ENCODE peak calls at places on chromosome 6, in nine cellular contexts. One of them, this sample, is unnamed.

GRCh38 chr6:4849214-4849613 is 73.0 kb downstream of the CDYL start:
- DNase-seq in SK-N-SH: no peak
- DNase-seq in pancreas: no peak
- DNase-seq in IMR-90: peak; percentile 10
- DNase-seq in psoas muscle: no peak
- DNase-seq in fibroblast of mammary gland: no peak
- DNase-seq in HFF-Myc: no peak
- DNase-seq in cardiac muscle cell: no peak
- DNase-seq in OCI-LY7: no peak
- DNase-seq in this sample: no peak

GRCh38 chr6:148851683-148852556 is 105.1 kb downstream of the UST start:
- DNase-seq in SK-N-SH: no peak
- DNase-seq in pancreas: peak; percentile 64
- DNase-seq in IMR-90: no peak
- DNase-seq in psoas muscle: no peak
- DNase-seq in fibroblast of mammary gland: no peak
- DNase-seq in HFF-Myc: no peak
- DNase-seq in cardiac muscle cell: no peak
- DNase-seq in OCI-LY7: no peak
- DNase-seq in this sample: no peak

GRCh38 chr6:53287336-53288225 is 61.2 kb downstream of the ELOVL5 start:
- DNase-seq in SK-N-SH: no peak
- DNase-seq in pancreas: no peak
- DNase-seq in IMR-90: no peak
- DNase-seq in psoas muscle: no peak
- DNase-seq in fibroblast of mammary gland: no peak
- DNase-seq in HFF-Myc: no peak
- DNase-seq in cardiac muscle cell: peak; percentile 60
- DNase-seq in OCI-LY7: no peak
- DNase-seq in this sample: no peak

GRCh38 chr6:107555449-107555848 is 65.5 kb downstream of the SOBP start:
- DNase-seq in SK-N-SH: peak; percentile 75
- DNase-seq in pancreas: no peak
- DNase-seq in IMR-90: no peak
- DNase-seq in psoas muscle: no peak
- DNase-seq in fibroblast of mammary gland: no peak
- DNase-seq in HFF-Myc: no peak
- DNase-seq in cardiac muscle cell: no peak
- DNase-seq in OCI-LY7: no peak
- DNase-seq in this sample: no peak

GRCh38 chr6:167469655-167470054 is 144.8 kb downstream of the TTLL2 start:
- DNase-seq in SK-N-SH: no peak
- DNase-seq in pancreas: no peak
- DNase-seq in IMR-90: no peak
- DNase-seq in psoas muscle: no peak
- DNase-seq in fibroblast of mammary gland: no peak
- DNase-seq in HFF-Myc: no peak
- DNase-seq in cardiac muscle cell: no peak
- DNase-seq in OCI-LY7: no peak
- DNase-seq in this sample: no peak

GRCh38 chr6:132213191-132213590 is 188.1 kb downstream of the MOXD1 start:
- DNase-seq in SK-N-SH: no peak
- DNase-seq in pancreas: no peak
- DNase-seq in IMR-90: no peak
- DNase-seq in psoas muscle: no peak
- DNase-seq in fibroblast of mammary gland: no peak
- DNase-seq in HFF-Myc: no peak
- DNase-seq in cardiac muscle cell: no peak
- DNase-seq in OCI-LY7: no peak
- DNase-seq in this sample: no peak

GRCh38 chr6:16623029-16623653 is 138.1 kb downstream of the ATXN1 start:
- DNase-seq in SK-N-SH: no peak
- DNase-seq in pancreas: no peak
- DNase-seq in IMR-90: peak; percentile 60
- DNase-seq in psoas muscle: no peak
- DNase-seq in fibroblast of mammary gland: peak; percentile 31
- DNase-seq in HFF-Myc: no peak
- DNase-seq in cardiac muscle cell: peak; percentile 16
- DNase-seq in OCI-LY7: no peak
- DNase-seq in this sample: no peak

GRCh38 chr6:27866370-27867050 is 45.7 kb downstream of the OR2B2 start:
- DNase-seq in SK-N-SH: peak; percentile 62
- DNase-seq in pancreas: no peak
- DNase-seq in IMR-90: peak; percentile 68
- DNase-seq in psoas muscle: no peak
- DNase-seq in fibroblast of mammary gland: peak; percentile 84
- DNase-seq in HFF-Myc: peak; percentile 66
- DNase-seq in cardiac muscle cell: peak; percentile 70
- DNase-seq in OCI-LY7: peak; percentile 93
- DNase-seq in this sample: no peak

GRCh38 chr6:84460491-84460890 is 233.0 kb upstream of the CEP162 start:
- DNase-seq in SK-N-SH: no peak
- DNase-seq in pancreas: no peak
- DNase-seq in IMR-90: no peak
- DNase-seq in psoas muscle: no peak
- DNase-seq in fibroblast of mammary gland: no peak
- DNase-seq in HFF-Myc: no peak
- DNase-seq in cardiac muscle cell: peak; percentile 47
- DNase-seq in OCI-LY7: no peak
- DNase-seq in this sample: no peak

GRCh38 chr6:26215200-26216014 is 128.2 kb downstream of the HFE start:
- DNase-seq in SK-N-SH: no peak
- DNase-seq in pancreas: no peak
- DNase-seq in IMR-90: peak; percentile 36
- DNase-seq in psoas muscle: no peak
- DNase-seq in fibroblast of mammary gland: no peak
- DNase-seq in HFF-Myc: no peak
- DNase-seq in cardiac muscle cell: peak; percentile 26
- DNase-seq in OCI-LY7: peak; percentile 87
- DNase-seq in this sample: no peak

GRCh38 chr6:129500958-129501381 is 209.0 kb downstream of the ARHGAP18 start:
- DNase-seq in SK-N-SH: peak; percentile 1
- DNase-seq in pancreas: no peak
- DNase-seq in IMR-90: peak; percentile 7
- DNase-seq in psoas muscle: no peak
- DNase-seq in fibroblast of mammary gland: peak; percentile 62
- DNase-seq in HFF-Myc: no peak
- DNase-seq in cardiac muscle cell: peak; percentile 30
- DNase-seq in OCI-LY7: peak; percentile 14
- DNase-seq in this sample: no peak

GRCh38 chr6:14770572-14770971 is 475.3 kb upstream of the JARID2 start:
- DNase-seq in SK-N-SH: no peak
- DNase-seq in pancreas: no peak
- DNase-seq in IMR-90: peak; percentile 90
- DNase-seq in psoas muscle: no peak
- DNase-seq in fibroblast of mammary gland: peak; percentile 83
- DNase-seq in HFF-Myc: peak; percentile 53
- DNase-seq in cardiac muscle cell: peak; percentile 44
- DNase-seq in OCI-LY7: no peak
- DNase-seq in this sample: peak; percentile 50

GRCh38 chr6:14975124-14975815 is 270.6 kb upstream of the JARID2 start:
- DNase-seq in SK-N-SH: no peak
- DNase-seq in pancreas: no peak
- DNase-seq in IMR-90: peak; percentile 43
- DNase-seq in psoas muscle: no peak
- DNase-seq in fibroblast of mammary gland: peak; percentile 45
- DNase-seq in HFF-Myc: peak; percentile 56
- DNase-seq in cardiac muscle cell: peak; percentile 29
- DNase-seq in OCI-LY7: peak; percentile 21
- DNase-seq in this sample: no peak

GRCh38 chr6:160226118-160226541 is 32.5 kb downstream of the SLC22A2 start:
- DNase-seq in SK-N-SH: no peak
- DNase-seq in pancreas: no peak
- DNase-seq in IMR-90: no peak
- DNase-seq in psoas muscle: no peak
- DNase-seq in fibroblast of mammary gland: peak; percentile 59
- DNase-seq in HFF-Myc: no peak
- DNase-seq in cardiac muscle cell: peak; percentile 43
- DNase-seq in OCI-LY7: no peak
- DNase-seq in this sample: no peak

DNA sequence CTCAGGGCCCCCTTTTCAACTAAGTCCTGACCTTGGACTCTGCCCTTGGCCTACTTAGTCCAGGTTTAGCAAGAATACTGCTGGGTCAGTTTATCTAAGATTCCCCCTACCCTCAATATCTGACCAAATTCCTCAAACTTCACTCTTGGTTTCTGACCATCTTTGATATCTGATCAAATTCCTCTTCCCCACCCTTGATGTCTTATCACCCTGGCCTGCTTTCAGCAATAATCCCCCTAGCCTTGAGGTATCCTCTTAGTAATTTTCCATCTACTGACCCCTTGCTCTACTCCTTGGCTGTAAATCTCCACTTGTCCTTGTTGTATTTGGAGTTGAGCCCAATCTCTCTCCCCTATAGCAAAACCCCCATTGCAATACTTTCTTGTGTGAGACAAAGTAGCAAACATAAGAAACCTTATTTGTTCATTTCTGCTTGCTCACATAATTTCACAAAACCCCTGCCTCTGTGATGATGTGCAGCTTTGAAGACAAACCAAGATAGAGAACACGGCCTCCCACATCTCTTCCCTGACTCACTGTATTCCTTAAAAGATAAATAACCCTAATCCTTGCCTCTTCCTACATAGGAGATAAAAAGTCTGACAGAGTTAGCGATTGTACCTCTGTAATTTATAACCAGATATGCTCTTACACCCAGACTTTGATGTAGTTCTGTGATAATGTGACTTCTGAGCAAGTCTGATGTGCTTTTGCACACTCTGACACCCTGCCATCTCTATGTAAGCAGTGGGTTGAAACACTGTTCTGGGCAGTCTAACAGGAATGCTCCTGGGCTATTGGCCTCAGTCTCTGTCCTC is 13.8 kb upstream of the IYD start:
- DNase-seq in SK-N-SH: no peak
- DNase-seq in pancreas: no peak
- DNase-seq in IMR-90: peak; percentile 6
- DNase-seq in psoas muscle: no peak
- DNase-seq in fibroblast of mammary gland: peak; percentile 43
- DNase-seq in HFF-Myc: no peak
- DNase-seq in cardiac muscle cell: peak; percentile 58
- DNase-seq in OCI-LY7: no peak
- DNase-seq in this sample: no peak
- H3K4me3 ChIP-seq in SK-N-SH: no peak overlapping the region
- H3K4me3 ChIP-seq in pancreas: no peak overlapping the region
- H3K4me3 ChIP-seq in IMR-90: no peak overlapping the region
- H3K4me3 ChIP-seq in psoas muscle: no peak overlapping the region
- H3K4me3 ChIP-seq in fibroblast of mammary gland: no peak overlapping the region
- H3K4me3 ChIP-seq in HFF-Myc: no peak overlapping the region
- H3K4me3 ChIP-seq in cardiac muscle cell: no peak overlapping the region
- H3K4me3 ChIP-seq in OCI-LY7: no peak overlapping the region
- H3K4me3 ChIP-seq in this sample: no peak overlapping the region

GRCh38 chr6:34001706-34002645 is 143.9 kb downstream of the GRM4 start:
- DNase-seq in SK-N-SH: no peak
- DNase-seq in pancreas: peak; percentile 58
- DNase-seq in IMR-90: no peak
- DNase-seq in psoas muscle: no peak
- DNase-seq in fibroblast of mammary gland: no peak
- DNase-seq in HFF-Myc: no peak
- DNase-seq in cardiac muscle cell: no peak
- DNase-seq in OCI-LY7: no peak
- DNase-seq in this sample: no peak

GRCh38 chr6:34000281-34000680 is 145.6 kb downstream of the GRM4 start:
- DNase-seq in SK-N-SH: no peak
- DNase-seq in pancreas: peak; percentile 31
- DNase-seq in IMR-90: no peak
- DNase-seq in psoas muscle: no peak
- DNase-seq in fibroblast of mammary gland: no peak
- DNase-seq in HFF-Myc: no peak
- DNase-seq in cardiac muscle cell: no peak
- DNase-seq in OCI-LY7: no peak
- DNase-seq in this sample: no peak

GRCh38 chr6:34003962-34004361 is 141.9 kb downstream of the GRM4 start:
- DNase-seq in SK-N-SH: no peak
- DNase-seq in pancreas: no peak
- DNase-seq in IMR-90: no peak
- DNase-seq in psoas muscle: no peak
- DNase-seq in fibroblast of mammary gland: no peak
- DNase-seq in HFF-Myc: no peak
- DNase-seq in cardiac muscle cell: no peak
- DNase-seq in OCI-LY7: no peak
- DNase-seq in this sample: no peak

GRCh38 chr6:34005845-34006644 is 139.8 kb downstream of the GRM4 start:
- DNase-seq in SK-N-SH: no peak
- DNase-seq in pancreas: peak; percentile 30
- DNase-seq in IMR-90: no peak
- DNase-seq in psoas muscle: no peak
- DNase-seq in fibroblast of mammary gland: no peak
- DNase-seq in HFF-Myc: no peak
- DNase-seq in cardiac muscle cell: no peak
- DNase-seq in OCI-LY7: no peak
- DNase-seq in this sample: no peak

GRCh38 chr6:34004706-34005105 is 141.2 kb downstream of the GRM4 start:
- DNase-seq in SK-N-SH: no peak
- DNase-seq in pancreas: no peak
- DNase-seq in IMR-90: no peak
- DNase-seq in psoas muscle: no peak
- DNase-seq in fibroblast of mammary gland: no peak
- DNase-seq in HFF-Myc: no peak
- DNase-seq in cardiac muscle cell: no peak
- DNase-seq in OCI-LY7: no peak
- DNase-seq in this sample: no peak
- TF ChIP-seq CTCF in SK-N-SH: no peak
- TF ChIP-seq CTCF in pancreas: no peak
- TF ChIP-seq CTCF in IMR-90: no peak
- TF ChIP-seq CTCF in psoas muscle: no peak
- TF ChIP-seq CTCF in fibroblast of mammary gland: no peak
- TF ChIP-seq CTCF in HFF-Myc: no peak
- TF ChIP-seq CTCF in cardiac muscle cell: no peak
- TF ChIP-seq CTCF in OCI-LY7: no peak
- TF ChIP-seq CTCF in this sample: no peak

GRCh38 chr6:89500486-89501020 is 67.6 kb downstream of the ANKRD6 start:
- DNase-seq in SK-N-SH: no peak
- DNase-seq in pancreas: no peak
- DNase-seq in IMR-90: no peak
- DNase-seq in psoas muscle: no peak
- DNase-seq in fibroblast of mammary gland: no peak
- DNase-seq in HFF-Myc: no peak
- DNase-seq in cardiac muscle cell: no peak
- DNase-seq in OCI-LY7: no peak
- DNase-seq in this sample: no peak
- H3K4me3 ChIP-seq in SK-N-SH: no peak overlapping the region
- H3K4me3 ChIP-seq in pancreas: no peak overlapping the region
- H3K4me3 ChIP-seq in IMR-90: no peak overlapping the region
- H3K4me3 ChIP-seq in psoas muscle: no peak overlapping the region
- H3K4me3 ChIP-seq in fibroblast of mammary gland: no peak overlapping the region
- H3K4me3 ChIP-seq in HFF-Myc: no peak overlapping the region
- H3K4me3 ChIP-seq in cardiac muscle cell: no peak overlapping the region
- H3K4me3 ChIP-seq in OCI-LY7: no peak overlapping the region
- H3K4me3 ChIP-seq in this sample: no peak overlapping the region

DNA sequence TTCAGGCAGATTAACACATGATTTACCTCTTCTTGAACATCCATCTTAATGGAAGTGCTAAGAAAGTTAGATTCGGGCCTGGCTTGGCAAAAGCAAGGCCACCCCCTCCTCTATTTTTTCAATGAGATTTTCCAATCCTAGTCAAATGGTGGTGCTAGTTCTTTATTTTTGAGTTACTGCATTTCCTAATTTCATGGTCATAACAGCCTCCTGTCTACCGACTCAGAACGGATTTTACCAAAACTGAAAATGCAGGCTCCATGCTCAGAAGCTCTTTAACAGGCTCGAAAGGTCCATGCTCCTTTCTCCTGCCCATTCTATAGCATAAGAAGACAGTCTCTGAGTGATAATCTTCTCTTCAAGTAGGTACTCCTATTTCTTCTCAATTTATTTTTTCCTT is 117.2 kb upstream of the ESR1 start:
- DNase-seq in SK-N-SH: no peak
- DNase-seq in pancreas: no peak
- DNase-seq in IMR-90: no peak
- DNase-seq in psoas muscle: no peak
- DNase-seq in fibroblast of mammary gland: peak; percentile 57
- DNase-seq in HFF-Myc: no peak
- DNase-seq in cardiac muscle cell: peak; percentile 27
- DNase-seq in OCI-LY7: peak; percentile 5
- DNase-seq in this sample: no peak
- TF ChIP-seq CTCF in SK-N-SH: no peak
- TF ChIP-seq CTCF in pancreas: no peak
- TF ChIP-seq CTCF in IMR-90: no peak
- TF ChIP-seq CTCF in psoas muscle: no peak
- TF ChIP-seq CTCF in fibroblast of mammary gland: peak; percentile 20
- TF ChIP-seq CTCF in HFF-Myc: peak; percentile 5
- TF ChIP-seq CTCF in cardiac muscle cell: no peak
- TF ChIP-seq CTCF in OCI-LY7: peak; percentile 21
- TF ChIP-seq CTCF in this sample: no peak

This sample was measured in BJ.